ENCODE peak calls at places on chromosomes 3 and 15, in ten cellular contexts. One of them, this sample, is unnamed.

GRCh38 chr3:136250862-136251460 is 821 bp downstream of the PCCB start:
- DNase-seq in NB4: peak
- DNase-seq in PC-9: no peak
- DNase-seq in BJ: no peak
- DNase-seq in GM12865: peak
- DNase-seq in cardiac muscle cell: peak
- DNase-seq in AG04449: no peak
- DNase-seq in Peyer's patch: peak
- DNase-seq in foreskin keratinocyte: no peak
- DNase-seq in thoracic aorta: peak
- DNase-seq in this sample: peak

GRCh38 chr3:79257811-79258210 is 510.0 kb downstream of the ROBO1 start:
- DNase-seq in NB4: no peak
- DNase-seq in PC-9: no peak
- DNase-seq in BJ: peak
- DNase-seq in GM12865: no peak
- DNase-seq in cardiac muscle cell: no peak
- DNase-seq in AG04449: no peak
- DNase-seq in Peyer's patch: no peak
- DNase-seq in foreskin keratinocyte: no peak
- DNase-seq in thoracic aorta: no peak
- DNase-seq in this sample: no peak

GRCh38 chr3:59308684-59309083 is 258.9 kb upstream of the CFAP20DC start:
- DNase-seq in NB4: peak
- DNase-seq in PC-9: no peak
- DNase-seq in BJ: no peak
- DNase-seq in GM12865: no peak
- DNase-seq in cardiac muscle cell: peak
- DNase-seq in AG04449: no peak
- DNase-seq in Peyer's patch: no peak
- DNase-seq in foreskin keratinocyte: no peak
- DNase-seq in thoracic aorta: no peak
- DNase-seq in this sample: no peak

GRCh38 chr3:114383875-114384557 is 90.2 kb downstream of the TIGIT start:
- DNase-seq in NB4: peak
- DNase-seq in PC-9: peak
- DNase-seq in BJ: no peak
- DNase-seq in GM12865: peak
- DNase-seq in cardiac muscle cell: peak
- DNase-seq in AG04449: peak
- DNase-seq in Peyer's patch: peak
- DNase-seq in foreskin keratinocyte: no peak
- DNase-seq in thoracic aorta: peak
- DNase-seq in this sample: peak

GRCh38 chr3:65138531-65138930 is 450.7 kb upstream of the ADAMTS9 start:
- DNase-seq in NB4: no peak
- DNase-seq in PC-9: no peak
- DNase-seq in BJ: no peak
- DNase-seq in GM12865: no peak
- DNase-seq in cardiac muscle cell: no peak
- DNase-seq in AG04449: no peak
- DNase-seq in Peyer's patch: no peak
- DNase-seq in foreskin keratinocyte: no peak
- DNase-seq in thoracic aorta: no peak
- DNase-seq in this sample: no peak

GRCh38 chr15:74726774-74727164 is 1.4 kb upstream of the CYP1A1 start:
- DNase-seq in NB4: no peak
- DNase-seq in PC-9: no peak
- DNase-seq in BJ: no peak
- DNase-seq in GM12865: no peak
- DNase-seq in cardiac muscle cell: no peak
- DNase-seq in AG04449: no peak
- DNase-seq in Peyer's patch: no peak
- DNase-seq in foreskin keratinocyte: no peak
- DNase-seq in thoracic aorta: no peak
- DNase-seq in this sample: no peak

GRCh38 chr3:30443756-30444673 is 162.4 kb upstream of the TGFBR2 start:
- DNase-seq in NB4: no peak
- DNase-seq in PC-9: no peak
- DNase-seq in BJ: no peak
- DNase-seq in GM12865: no peak
- DNase-seq in cardiac muscle cell: no peak
- DNase-seq in AG04449: no peak
- DNase-seq in Peyer's patch: no peak
- DNase-seq in foreskin keratinocyte: no peak
- DNase-seq in thoracic aorta: no peak
- DNase-seq in this sample: no peak

GRCh38 chr3:55305714-55306485 is 181.2 kb downstream of the WNT5A start:
- DNase-seq in NB4: no peak
- DNase-seq in PC-9: no peak
- DNase-seq in BJ: no peak
- DNase-seq in GM12865: no peak
- DNase-seq in cardiac muscle cell: no peak
- DNase-seq in AG04449: no peak
- DNase-seq in Peyer's patch: no peak
- DNase-seq in foreskin keratinocyte: no peak
- DNase-seq in thoracic aorta: no peak
- DNase-seq in this sample: no peak

GRCh38 chr3:178479860-178480259 is 56.4 kb upstream of the KCNMB2 start:
- DNase-seq in NB4: no peak
- DNase-seq in PC-9: no peak
- DNase-seq in BJ: no peak
- DNase-seq in GM12865: peak
- DNase-seq in cardiac muscle cell: no peak
- DNase-seq in AG04449: no peak
- DNase-seq in Peyer's patch: no peak
- DNase-seq in foreskin keratinocyte: no peak
- DNase-seq in thoracic aorta: no peak
- DNase-seq in this sample: no peak

GRCh38 chr15:68704496-68705021 is 116.1 kb downstream of the ANP32A start:
- DNase-seq in NB4: no peak
- DNase-seq in PC-9: no peak
- DNase-seq in BJ: no peak
- DNase-seq in GM12865: no peak
- DNase-seq in cardiac muscle cell: peak
- DNase-seq in AG04449: no peak
- DNase-seq in Peyer's patch: no peak
- DNase-seq in foreskin keratinocyte: no peak
- DNase-seq in thoracic aorta: no peak
- DNase-seq in this sample: no peak

GRCh38 chr15:32641517-32642059 is at the start of gene SCG5:
- DNase-seq in NB4: no peak
- DNase-seq in PC-9: no peak
- DNase-seq in BJ: no peak
- DNase-seq in GM12865: no peak
- DNase-seq in cardiac muscle cell: peak
- DNase-seq in AG04449: no peak
- DNase-seq in Peyer's patch: no peak
- DNase-seq in foreskin keratinocyte: no peak
- DNase-seq in thoracic aorta: no peak
- DNase-seq in this sample: no peak

GRCh38 chr15:96344706-96345559 is 14.4 kb downstream of the NR2F2 start:
- DNase-seq in NB4: no peak
- DNase-seq in PC-9: no peak
- DNase-seq in BJ: no peak
- DNase-seq in GM12865: no peak
- DNase-seq in cardiac muscle cell: no peak
- DNase-seq in AG04449: no peak
- DNase-seq in Peyer's patch: no peak
- DNase-seq in foreskin keratinocyte: no peak
- DNase-seq in thoracic aorta: no peak
- DNase-seq in this sample: no peak

GRCh38 chr3:64687381-64687780 is 419 bp downstream of the ADAMTS9 start:
- DNase-seq in NB4: no peak
- DNase-seq in PC-9: no peak
- DNase-seq in BJ: no peak
- DNase-seq in GM12865: no peak
- DNase-seq in cardiac muscle cell: no peak
- DNase-seq in AG04449: no peak
- DNase-seq in Peyer's patch: no peak
- DNase-seq in foreskin keratinocyte: no peak
- DNase-seq in thoracic aorta: no peak
- DNase-seq in this sample: no peak

DNA sequence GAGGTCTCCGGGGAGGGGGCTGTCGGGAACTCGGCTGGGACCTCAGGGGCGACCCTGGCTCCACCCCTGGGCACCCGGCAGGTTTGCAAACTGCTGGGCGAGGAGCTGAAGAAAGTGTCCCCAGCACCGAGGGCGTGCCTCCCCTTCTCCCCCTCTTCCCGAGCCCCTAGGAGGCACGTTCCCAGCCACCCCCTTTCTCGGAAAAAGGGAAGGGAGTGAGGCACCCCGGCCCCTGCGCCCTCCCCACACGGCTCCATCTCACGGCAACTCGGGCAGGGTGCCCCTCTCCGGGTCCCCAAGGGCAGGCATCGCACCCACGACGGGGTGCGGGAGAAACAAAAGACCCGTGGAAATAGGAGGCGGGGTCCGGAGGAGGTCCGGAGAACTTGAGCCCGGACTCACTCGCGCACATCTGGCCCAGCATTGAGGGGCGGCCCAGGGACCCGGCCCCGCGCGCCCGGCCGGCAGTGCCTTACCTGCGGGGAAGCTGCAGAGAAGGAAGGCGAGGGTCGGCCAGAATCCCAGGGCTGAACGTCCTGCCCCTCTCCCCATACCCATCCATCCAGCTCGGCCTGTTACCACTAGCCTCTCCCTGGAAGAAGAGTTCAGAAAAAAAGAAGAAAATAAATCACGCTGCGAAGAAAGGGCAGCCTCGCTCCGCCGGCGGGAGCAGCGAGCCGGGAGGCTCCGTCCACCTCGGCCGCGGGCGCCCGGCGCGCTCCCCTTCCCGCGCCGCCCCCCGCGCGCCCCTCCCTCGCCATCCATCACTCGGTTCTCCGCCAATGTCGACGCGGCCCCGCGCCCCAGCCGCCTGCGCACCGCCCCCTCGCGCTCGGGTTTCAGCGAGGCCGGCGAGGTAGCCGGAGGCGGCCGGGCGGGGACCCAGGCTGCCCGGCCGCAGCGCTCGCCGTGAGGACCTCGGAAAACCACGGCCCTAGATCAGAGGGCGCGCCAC is 16.3 kb downstream of the RGMA start:
- DNase-seq in NB4: peak
- DNase-seq in PC-9: peak
- DNase-seq in BJ: no peak
- DNase-seq in GM12865: no peak
- DNase-seq in cardiac muscle cell: peak
- DNase-seq in AG04449: no peak
- DNase-seq in Peyer's patch: no peak
- DNase-seq in foreskin keratinocyte: no peak
- DNase-seq in thoracic aorta: no peak
- DNase-seq in this sample: no peak
- TF ChIP-seq CTCF in NB4: no peak
- TF ChIP-seq CTCF in PC-9: no peak
- TF ChIP-seq CTCF in BJ: peak
- TF ChIP-seq CTCF in GM12865: no peak
- TF ChIP-seq CTCF in cardiac muscle cell: no peak
- TF ChIP-seq CTCF in AG04449: no peak
- TF ChIP-seq CTCF in Peyer's patch: no peak
- TF ChIP-seq CTCF in foreskin keratinocyte: peak
- TF ChIP-seq CTCF in thoracic aorta: no peak
- TF ChIP-seq CTCF in this sample: no peak

DNA sequence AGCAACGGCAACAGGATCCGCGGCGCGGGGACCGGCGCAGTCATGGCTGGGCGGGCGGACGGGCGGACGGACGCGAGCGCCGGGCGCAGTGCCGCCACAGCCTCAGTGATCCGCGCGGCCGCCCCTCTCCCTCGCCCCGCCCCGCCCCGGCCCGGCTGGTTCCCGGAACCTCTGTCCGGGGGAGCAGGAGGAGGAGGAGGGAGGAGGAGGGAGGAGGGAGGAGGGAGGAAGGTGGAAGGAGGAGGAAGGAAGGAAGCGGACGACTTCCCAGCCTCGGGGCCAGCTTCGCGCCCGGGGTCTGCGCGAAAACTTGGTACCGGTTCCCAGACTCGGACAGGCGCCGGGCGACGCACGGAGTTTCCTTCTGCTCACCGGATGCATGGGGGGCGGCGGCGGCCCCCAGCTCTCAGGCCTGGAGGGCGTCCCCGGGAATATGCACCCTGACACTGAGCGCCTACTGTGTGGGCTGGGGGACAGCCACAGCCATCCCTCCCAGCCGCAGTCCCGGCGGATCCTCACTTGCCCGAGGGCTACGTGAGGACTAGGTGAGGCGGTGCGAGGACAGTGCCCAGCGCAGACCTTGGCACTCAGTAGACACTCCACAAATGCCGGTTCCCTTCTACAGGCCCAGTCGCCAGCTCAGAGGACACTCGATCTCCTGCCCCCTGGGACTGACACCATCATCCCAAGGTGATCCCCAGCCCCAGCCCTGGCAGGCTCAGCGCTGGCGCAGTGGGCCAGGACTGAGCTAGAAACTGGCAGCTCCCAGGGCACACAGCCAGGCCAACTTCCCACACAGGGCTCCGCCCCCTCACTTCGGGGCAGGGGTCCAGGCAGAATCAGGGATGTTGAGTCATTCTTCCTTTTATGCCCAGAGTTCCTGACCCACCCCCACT is at the start of gene SHISA5:
- DNase-seq in NB4: peak
- DNase-seq in PC-9: no peak
- DNase-seq in BJ: no peak
- DNase-seq in GM12865: peak
- DNase-seq in cardiac muscle cell: peak
- DNase-seq in AG04449: no peak
- DNase-seq in Peyer's patch: peak
- DNase-seq in foreskin keratinocyte: no peak
- DNase-seq in thoracic aorta: peak
- DNase-seq in this sample: peak
- TF ChIP-seq CTCF in NB4: no peak
- TF ChIP-seq CTCF in PC-9: no peak
- TF ChIP-seq CTCF in BJ: no peak
- TF ChIP-seq CTCF in GM12865: no peak
- TF ChIP-seq CTCF in cardiac muscle cell: no peak
- TF ChIP-seq CTCF in AG04449: no peak
- TF ChIP-seq CTCF in Peyer's patch: no peak
- TF ChIP-seq CTCF in foreskin keratinocyte: no peak
- TF ChIP-seq CTCF in thoracic aorta: no peak
- TF ChIP-seq CTCF in this sample: no peak

GRCh38 chr3:23747841-23748240 is 57.9 kb upstream of the UBE2E1 start:
- DNase-seq in NB4: no peak
- DNase-seq in PC-9: no peak
- DNase-seq in BJ: no peak
- DNase-seq in GM12865: no peak
- DNase-seq in cardiac muscle cell: no peak
- DNase-seq in AG04449: no peak
- DNase-seq in Peyer's patch: no peak
- DNase-seq in foreskin keratinocyte: no peak
- DNase-seq in thoracic aorta: no peak
- DNase-seq in this sample: no peak
- TF ChIP-seq CTCF in NB4: no peak
- TF ChIP-seq CTCF in PC-9: no peak
- TF ChIP-seq CTCF in BJ: no peak
- TF ChIP-seq CTCF in GM12865: no peak
- TF ChIP-seq CTCF in cardiac muscle cell: no peak
- TF ChIP-seq CTCF in AG04449: no peak
- TF ChIP-seq CTCF in Peyer's patch: no peak
- TF ChIP-seq CTCF in foreskin keratinocyte: no peak
- TF ChIP-seq CTCF in thoracic aorta: no peak
- TF ChIP-seq CTCF in this sample: no peak

GRCh38 chr3:173876476-173876875 is 478.9 kb downstream of the NLGN1 start:
- DNase-seq in NB4: no peak
- DNase-seq in PC-9: no peak
- DNase-seq in BJ: no peak
- DNase-seq in GM12865: no peak
- DNase-seq in cardiac muscle cell: no peak
- DNase-seq in AG04449: no peak
- DNase-seq in Peyer's patch: no peak
- DNase-seq in foreskin keratinocyte: no peak
- DNase-seq in thoracic aorta: no peak
- DNase-seq in this sample: no peak
- TF ChIP-seq CTCF in NB4: peak
- TF ChIP-seq CTCF in PC-9: peak
- TF ChIP-seq CTCF in BJ: peak
- TF ChIP-seq CTCF in GM12865: no peak
- TF ChIP-seq CTCF in cardiac muscle cell: peak
- TF ChIP-seq CTCF in AG04449: no peak
- TF ChIP-seq CTCF in Peyer's patch: no peak
- TF ChIP-seq CTCF in foreskin keratinocyte: peak
- TF ChIP-seq CTCF in thoracic aorta: peak
- TF ChIP-seq CTCF in this sample: no peak

This sample was measured in activated B cell treated with CpG ODN at 0.5 μM for 24 hours.